ENCODE peak calls at places on chromosome X, in eight cellular contexts. One of them, this sample, is unnamed.

GRCh38 chrX:369563-370101 is 17.1 kb downstream of the PPP2R3B start:
- DNase-seq in ovary: no peak
- DNase-seq in testis: no peak
- DNase-seq in body of pancreas: no peak
- DNase-seq in A549: no peak
- DNase-seq in adrenal gland: no peak
- DNase-seq in prostate gland: no peak
- DNase-seq in esophagus squamous epithelium: no peak
- DNase-seq in this sample: no peak

GRCh38 chrX:49171752-49172279 is at the start of gene PLP2:
- DNase-seq in ovary: peak
- DNase-seq in esophagus squamous epithelium: no peak
- DNase-seq in prostate gland: no peak
- DNase-seq in body of pancreas: peak
- DNase-seq in adrenal gland: peak
- DNase-seq in testis: peak
- DNase-seq in A549: peak
- DNase-seq in this sample: peak

GRCh38 chrX:40531056-40531826 is 49.5 kb upstream of the ATP6AP2 start:
- DNase-seq in adrenal gland: no peak
- DNase-seq in prostate gland: peak
- DNase-seq in testis: no peak
- DNase-seq in esophagus squamous epithelium: no peak
- DNase-seq in body of pancreas: no peak
- DNase-seq in ovary: no peak
- DNase-seq in A549: no peak
- DNase-seq in this sample: no peak

GRCh38 chrX:132171478-132171877 is 43.7 kb upstream of the FRMD7 start:
- DNase-seq in adrenal gland: no peak
- DNase-seq in body of pancreas: no peak
- DNase-seq in A549: peak
- DNase-seq in testis: no peak
- DNase-seq in ovary: no peak
- DNase-seq in prostate gland: no peak
- DNase-seq in esophagus squamous epithelium: no peak
- DNase-seq in this sample: peak

GRCh38 chrX:27953161-27953560 is 28.1 kb downstream of the DCAF8L1 start:
- DNase-seq in testis: no peak
- DNase-seq in ovary: no peak
- DNase-seq in A549: no peak
- DNase-seq in body of pancreas: no peak
- DNase-seq in prostate gland: no peak
- DNase-seq in adrenal gland: no peak
- DNase-seq in esophagus squamous epithelium: no peak
- DNase-seq in this sample: peak

GRCh38 chrX:1466971-1467561 is 14.4 kb upstream of the ASMTL start:
- DNase-seq in adrenal gland: no peak
- DNase-seq in testis: no peak
- DNase-seq in prostate gland: no peak
- DNase-seq in body of pancreas: no peak
- DNase-seq in A549: no peak
- DNase-seq in ovary: no peak
- DNase-seq in esophagus squamous epithelium: peak
- DNase-seq in this sample: no peak

GRCh38 chrX:110462957-110463356 is 104.3 kb downstream of the RTL9 start:
- DNase-seq in body of pancreas: peak
- DNase-seq in esophagus squamous epithelium: no peak
- DNase-seq in testis: no peak
- DNase-seq in ovary: no peak
- DNase-seq in prostate gland: no peak
- DNase-seq in A549: no peak
- DNase-seq in adrenal gland: no peak
- DNase-seq in this sample: no peak

GRCh38 chrX:114462266-114462665 is 121.6 kb upstream of the HTR2C start:
- DNase-seq in body of pancreas: no peak
- DNase-seq in testis: no peak
- DNase-seq in ovary: no peak
- DNase-seq in adrenal gland: no peak
- DNase-seq in esophagus squamous epithelium: no peak
- DNase-seq in prostate gland: no peak
- DNase-seq in A549: no peak
- DNase-seq in this sample: no peak

GRCh38 chrX:34624416-34624815 is 32.7 kb downstream of the TMEM47 start:
- DNase-seq in body of pancreas: no peak
- DNase-seq in A549: no peak
- DNase-seq in testis: no peak
- DNase-seq in prostate gland: no peak
- DNase-seq in adrenal gland: no peak
- DNase-seq in esophagus squamous epithelium: no peak
- DNase-seq in ovary: no peak
- DNase-seq in this sample: no peak

GRCh38 chrX:125436855-125437254 is 117.2 kb downstream of the TEX13C start:
- DNase-seq in ovary: no peak
- DNase-seq in esophagus squamous epithelium: no peak
- DNase-seq in prostate gland: no peak
- DNase-seq in adrenal gland: no peak
- DNase-seq in testis: no peak
- DNase-seq in A549: peak
- DNase-seq in body of pancreas: no peak
- DNase-seq in this sample: peak

GRCh38 chrX:149248073-149248625 is 257.0 kb downstream of the IDS start:
- DNase-seq in esophagus squamous epithelium: no peak
- DNase-seq in adrenal gland: no peak
- DNase-seq in testis: no peak
- DNase-seq in body of pancreas: no peak
- DNase-seq in ovary: no peak
- DNase-seq in prostate gland: no peak
- DNase-seq in A549: no peak
- DNase-seq in this sample: no peak

GRCh38 chrX:9278475-9279270 is 186.2 kb upstream of the TBL1X start:
- DNase-seq in A549: no peak
- DNase-seq in body of pancreas: no peak
- DNase-seq in ovary: no peak
- DNase-seq in esophagus squamous epithelium: no peak
- DNase-seq in prostate gland: no peak
- DNase-seq in adrenal gland: no peak
- DNase-seq in testis: no peak
- DNase-seq in this sample: peak

GRCh38 chrX:20378291-20378920 is 111.7 kb upstream of the RPS6KA3 start:
- DNase-seq in esophagus squamous epithelium: no peak
- DNase-seq in prostate gland: no peak
- DNase-seq in ovary: no peak
- DNase-seq in A549: peak
- DNase-seq in testis: no peak
- DNase-seq in adrenal gland: no peak
- DNase-seq in body of pancreas: peak
- DNase-seq in this sample: no peak

GRCh38 chrX:108312938-108313337 is 125.3 kb downstream of the COL4A6 start:
- DNase-seq in adrenal gland: no peak
- DNase-seq in ovary: no peak
- DNase-seq in esophagus squamous epithelium: no peak
- DNase-seq in prostate gland: peak
- DNase-seq in A549: peak
- DNase-seq in body of pancreas: peak
- DNase-seq in testis: peak
- DNase-seq in this sample: no peak

GRCh38 chrX:80602017-80602765 is 181.9 kb downstream of the TENT5D start:
- DNase-seq in body of pancreas: no peak
- DNase-seq in prostate gland: no peak
- DNase-seq in A549: no peak
- DNase-seq in ovary: no peak
- DNase-seq in testis: peak
- DNase-seq in esophagus squamous epithelium: no peak
- DNase-seq in adrenal gland: no peak
- DNase-seq in this sample: no peak

GRCh38 chrX:154738013-154738738 is 12.7 kb downstream of the GAB3 start:
- DNase-seq in body of pancreas: peak
- DNase-seq in ovary: peak
- DNase-seq in esophagus squamous epithelium: no peak
- DNase-seq in prostate gland: no peak
- DNase-seq in A549: no peak
- DNase-seq in adrenal gland: no peak
- DNase-seq in testis: peak
- DNase-seq in this sample: peak

GRCh38 chrX:78111140-78111931 is 7.3 kb downstream of the PGK1 start:
- DNase-seq in esophagus squamous epithelium: no peak
- DNase-seq in ovary: no peak
- DNase-seq in adrenal gland: peak
- DNase-seq in A549: no peak
- DNase-seq in body of pancreas: peak
- DNase-seq in testis: no peak
- DNase-seq in prostate gland: no peak
- DNase-seq in this sample: no peak

GRCh38 chrX:40122487-40122886 is 24.7 kb upstream of the BCOR start:
- DNase-seq in testis: no peak
- DNase-seq in esophagus squamous epithelium: no peak
- DNase-seq in ovary: no peak
- DNase-seq in body of pancreas: no peak
- DNase-seq in adrenal gland: no peak
- DNase-seq in A549: no peak
- DNase-seq in prostate gland: no peak
- DNase-seq in this sample: no peak

GRCh38 chrX:149453911-149454820 is 50.9 kb downstream of the IDS start:
- DNase-seq in body of pancreas: no peak
- DNase-seq in ovary: no peak
- DNase-seq in esophagus squamous epithelium: no peak
- DNase-seq in prostate gland: no peak
- DNase-seq in adrenal gland: no peak
- DNase-seq in A549: no peak
- DNase-seq in testis: no peak
- DNase-seq in this sample: no peak

GRCh38 chrX:97159916-97160800 is 276.4 kb downstream of the RPA4 start:
- DNase-seq in A549: peak
- DNase-seq in body of pancreas: no peak
- DNase-seq in esophagus squamous epithelium: no peak
- DNase-seq in adrenal gland: no peak
- DNase-seq in ovary: no peak
- DNase-seq in testis: no peak
- DNase-seq in prostate gland: no peak
- DNase-seq in this sample: no peak

GRCh38 chrX:42020225-42020624 is 96.9 kb upstream of the CASK start:
- DNase-seq in adrenal gland: no peak
- DNase-seq in A549: no peak
- DNase-seq in esophagus squamous epithelium: no peak
- DNase-seq in testis: no peak
- DNase-seq in ovary: no peak
- DNase-seq in body of pancreas: no peak
- DNase-seq in prostate gland: no peak
- DNase-seq in this sample: no peak

GRCh38 chrX:25144043-25144940 is 128.5 kb upstream of the ARX start:
- DNase-seq in prostate gland: peak
- DNase-seq in ovary: peak
- DNase-seq in A549: peak
- DNase-seq in adrenal gland: peak
- DNase-seq in testis: peak
- DNase-seq in body of pancreas: peak
- DNase-seq in esophagus squamous epithelium: no peak
- DNase-seq in this sample: peak
- H3K4me3 ChIP-seq in prostate gland: no peak
- H3K4me3 ChIP-seq in ovary: no peak
- H3K4me3 ChIP-seq in A549: no peak
- H3K4me3 ChIP-seq in adrenal gland: no peak
- H3K4me3 ChIP-seq in testis: no peak
- H3K4me3 ChIP-seq in body of pancreas: no peak
- H3K4me3 ChIP-seq in esophagus squamous epithelium: no peak
- H3K4me3 ChIP-seq in this sample: no peak

GRCh38 chrX:153598541-153599191 is at the start of gene CCNQ:
- DNase-seq in adrenal gland: no peak
- DNase-seq in testis: no peak
- DNase-seq in esophagus squamous epithelium: no peak
- DNase-seq in prostate gland: no peak
- DNase-seq in A549: peak
- DNase-seq in ovary: peak
- DNase-seq in body of pancreas: peak
- DNase-seq in this sample: peak
- TF ChIP-seq POLR2A in adrenal gland: peak
- TF ChIP-seq POLR2A in testis: no peak
- TF ChIP-seq POLR2A in esophagus squamous epithelium: no peak
- TF ChIP-seq POLR2A in prostate gland: no peak
- TF ChIP-seq POLR2A in A549: peak
- TF ChIP-seq POLR2A in ovary: no peak
- TF ChIP-seq POLR2A in body of pancreas: peak
- TF ChIP-seq POLR2A in this sample: peak

DNA sequence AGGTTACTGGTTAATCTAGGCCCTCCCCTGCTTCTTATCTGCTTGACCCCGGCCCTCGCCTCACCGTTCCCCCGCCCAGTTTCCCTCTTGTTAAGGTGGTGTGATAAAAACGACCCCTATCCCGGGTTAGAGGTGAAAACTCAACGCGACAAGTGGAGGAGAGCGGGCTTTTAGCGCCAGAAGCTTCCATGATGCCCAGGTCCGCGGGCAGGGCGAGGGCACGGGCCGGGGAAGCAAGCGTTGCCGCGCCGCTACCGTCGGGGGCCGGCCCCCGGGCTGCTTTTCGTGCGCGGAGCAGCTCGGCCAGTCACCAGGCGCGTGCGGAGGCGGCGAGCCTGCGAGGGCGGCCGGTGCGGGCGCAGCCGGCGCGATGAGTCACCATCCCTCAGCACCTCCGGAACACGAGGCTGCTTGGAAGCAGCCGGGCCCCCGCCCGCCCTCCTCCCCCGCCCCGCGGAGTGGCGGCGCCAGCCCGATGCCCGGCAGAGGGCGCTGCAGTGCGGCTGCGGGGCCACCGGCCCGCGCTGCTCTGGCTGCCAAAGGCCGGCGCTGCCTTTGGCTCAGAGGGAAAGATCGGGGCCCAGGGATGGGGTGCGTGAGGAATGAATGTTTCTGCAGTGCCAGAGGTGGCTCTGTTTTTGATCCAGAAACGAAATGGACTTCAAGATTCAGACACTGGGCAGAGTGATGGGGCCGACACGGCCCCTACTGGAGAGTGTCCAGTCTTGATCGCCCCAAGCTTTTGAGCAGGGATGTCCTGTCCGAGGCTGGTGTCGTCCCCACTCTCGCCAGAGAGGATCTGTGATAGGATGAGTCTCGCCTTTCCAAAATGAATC is 107.8 kb downstream of the NHSL2 start:
- DNase-seq in esophagus squamous epithelium: peak
- DNase-seq in ovary: peak
- DNase-seq in prostate gland: peak
- DNase-seq in body of pancreas: peak
- DNase-seq in A549: peak
- DNase-seq in adrenal gland: peak
- DNase-seq in testis: peak
- DNase-seq in this sample: peak
- H3K4me3 ChIP-seq in esophagus squamous epithelium: peak
- H3K4me3 ChIP-seq in ovary: no peak
- H3K4me3 ChIP-seq in prostate gland: no peak
- H3K4me3 ChIP-seq in body of pancreas: no peak
- H3K4me3 ChIP-seq in A549: peak
- H3K4me3 ChIP-seq in adrenal gland: no peak
- H3K4me3 ChIP-seq in testis: peak
- H3K4me3 ChIP-seq in this sample: no peak

DNA sequence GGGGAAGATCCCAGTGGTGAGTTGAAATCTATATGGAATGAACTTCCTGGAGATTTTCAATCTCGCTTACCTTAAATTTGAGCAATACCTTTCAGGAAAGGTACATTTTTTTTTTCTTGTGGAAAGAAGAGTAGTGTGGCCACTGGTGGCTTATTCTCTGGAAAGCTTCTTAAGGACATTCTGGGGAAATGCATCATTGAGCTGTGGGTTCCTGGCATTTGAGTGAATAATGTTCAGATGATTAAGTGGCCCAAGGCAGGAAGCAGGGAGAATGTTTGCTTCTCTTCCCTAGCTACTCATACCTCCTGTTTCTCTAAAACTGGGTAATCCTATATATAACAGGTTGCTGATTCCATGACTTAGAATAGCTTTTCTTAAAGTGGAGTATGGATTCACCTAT is 31.8 kb downstream of the STAG2 start:
- DNase-seq in ovary: no peak
- DNase-seq in A549: no peak
- DNase-seq in prostate gland: no peak
- DNase-seq in testis: no peak
- DNase-seq in body of pancreas: no peak
- DNase-seq in esophagus squamous epithelium: no peak
- DNase-seq in adrenal gland: no peak
- DNase-seq in this sample: no peak
- TF ChIP-seq POLR2A in ovary: no peak
- TF ChIP-seq POLR2A in A549: no peak
- TF ChIP-seq POLR2A in prostate gland: no peak
- TF ChIP-seq POLR2A in testis: no peak
- TF ChIP-seq POLR2A in body of pancreas: no peak
- TF ChIP-seq POLR2A in esophagus squamous epithelium: no peak
- TF ChIP-seq POLR2A in adrenal gland: no peak
- TF ChIP-seq POLR2A in this sample: no peak

This sample was measured in NB4.